ENCODE peak calls at places on chromosomes 11 and 22, in four cellular contexts. F is HCT116, X is GM12878, E is SK-N-SH. U is an unnamed sample.

GRCh38 chr22:47032091-47032943 is 269.9 kb downstream of the TBC1D22A start:
- DNase-seq in F (no peak), X (no peak), E (no peak), U (no peak)

GRCh38 chr11:106821291-106821690 is 197.0 kb downstream of the GUCY1A2 start:
- DNase-seq in F (no peak), X (no peak), E (no peak), U (no peak)

GRCh38 chr11:74948546-74948897 is 369 bp downstream of the XRRA1 start:
- DNase-seq in F (no peak), X (no peak), E (peak; percentile 52), U (peak; percentile 45)

GRCh38 chr11:122895591-122895990 is 13.0 kb downstream of the JHY start:
- DNase-seq in F (no peak), X (no peak), E (no peak), U (no peak)

GRCh38 chr22:39645532-39645931 is 75.0 kb downstream of the CACNA1I start:
- DNase-seq in F (no peak), X (no peak), E (peak; percentile 40), U (no peak)

GRCh38 chr11:14973621-14974020 is 1.5 kb upstream of the CALCA start:
- DNase-seq in F (no peak), X (no peak), E (peak; percentile 65), U (no peak)

GRCh38 chr11:68383976-68384501 is 71.6 kb downstream of the LRP5 start:
- DNase-seq in F (peak; percentile 24), X (no peak), E (peak; percentile 87), U (peak; percentile 83)

GRCh38 chr11:70948855-70949551 is 303.4 kb downstream of the SHANK2 start:
- DNase-seq in F (no peak), X (no peak), E (peak; percentile 36), U (no peak)

GRCh38 chr22:38153821-38154562 is 27.6 kb downstream of the PLA2G6 start:
- DNase-seq in F (no peak), X (no peak), E (no peak), U (peak; percentile 29)

GRCh38 chr11:35486446-35486845 is 39.0 kb downstream of the PAMR1 start:
- DNase-seq in F (peak; percentile 13), X (no peak), E (no peak), U (no peak)

GRCh38 chr11:35486934-35487333 is 38.5 kb downstream of the PAMR1 start:
- DNase-seq in F (no peak), X (no peak), E (no peak), U (no peak)

GRCh38 chr11:35487532-35488078 is 37.8 kb downstream of the PAMR1 start:
- DNase-seq in F (peak; percentile 22), X (no peak), E (peak; percentile 42), U (peak; percentile 64)

GRCh38 chr11:35484435-35484834 is 41.0 kb downstream of the PAMR1 start:
- DNase-seq in F (no peak), X (no peak), E (no peak), U (no peak)

GRCh38 chr11:35485656-35486318 is 39.6 kb downstream of the PAMR1 start:
- DNase-seq in F (peak; percentile 73), X (peak; percentile 7), E (peak; percentile 72), U (peak; percentile 51)
- TF ChIP-seq JUND in F (no peak), X (no peak), E (no peak), U (no peak)

GRCh38 chr11:57224537-57224936 is 12.5 kb downstream of the APLNR start:
- DNase-seq in F (no peak), X (no peak), E (no peak), U (no peak)

GRCh38 chr11:57219021-57219627 is 17.9 kb downstream of the APLNR start:
- DNase-seq in F (no peak), X (no peak), E (no peak), U (no peak)

GRCh38 chr11:57224126-57224525 is 12.9 kb downstream of the APLNR start:
- DNase-seq in F (no peak), X (no peak), E (no peak), U (no peak)

GRCh38 chr11:57222239-57222638 is 14.8 kb downstream of the APLNR start:
- DNase-seq in F (no peak), X (no peak), E (no peak), U (no peak)

GRCh38 chr11:57223601-57224000 is 13.4 kb downstream of the APLNR start:
- DNase-seq in F (no peak), X (no peak), E (no peak), U (no peak)
- TF ChIP-seq JUND in F (no peak), X (no peak), E (no peak), U (no peak)

GRCh38 chr11:79311461-79311860 is 129.4 kb downstream of the TENM4 start:
- DNase-seq in F (no peak), X (no peak), E (no peak), U (no peak)

GRCh38 chr11:79309402-79309801 is 131.4 kb downstream of the TENM4 start:
- DNase-seq in F (no peak), X (no peak), E (no peak), U (no peak)

GRCh38 chr11:79313513-79313912 is 127.3 kb downstream of the TENM4 start:
- DNase-seq in F (no peak), X (no peak), E (no peak), U (no peak)

GRCh38 chr11:79314906-79315689 is 125.7 kb downstream of the TENM4 start:
- DNase-seq in F (no peak), X (no peak), E (no peak), U (peak; percentile 59)

GRCh38 chr11:79312591-79313267 is 128.1 kb downstream of the TENM4 start:
- DNase-seq in F (no peak), X (no peak), E (no peak), U (no peak)
- TF ChIP-seq JUND in F (no peak), X (no peak), E (no peak), U (no peak)

GRCh38 chr11:132093861-132094260 is 723.4 kb downstream of the NTM start:
- DNase-seq in F (no peak), X (peak; percentile 20), E (no peak), U (no peak)
- TF ChIP-seq JUND in F (no peak), X (no peak), E (no peak), U (no peak)

GRCh38 chr11:47156333-47156732 is 20.3 kb downstream of the ARFGAP2 start:
- DNase-seq in F (no peak), X (no peak), E (no peak), U (no peak)
- TF ChIP-seq JUND in F (no peak), X (no peak), E (no peak), U (no peak)

DNA sequence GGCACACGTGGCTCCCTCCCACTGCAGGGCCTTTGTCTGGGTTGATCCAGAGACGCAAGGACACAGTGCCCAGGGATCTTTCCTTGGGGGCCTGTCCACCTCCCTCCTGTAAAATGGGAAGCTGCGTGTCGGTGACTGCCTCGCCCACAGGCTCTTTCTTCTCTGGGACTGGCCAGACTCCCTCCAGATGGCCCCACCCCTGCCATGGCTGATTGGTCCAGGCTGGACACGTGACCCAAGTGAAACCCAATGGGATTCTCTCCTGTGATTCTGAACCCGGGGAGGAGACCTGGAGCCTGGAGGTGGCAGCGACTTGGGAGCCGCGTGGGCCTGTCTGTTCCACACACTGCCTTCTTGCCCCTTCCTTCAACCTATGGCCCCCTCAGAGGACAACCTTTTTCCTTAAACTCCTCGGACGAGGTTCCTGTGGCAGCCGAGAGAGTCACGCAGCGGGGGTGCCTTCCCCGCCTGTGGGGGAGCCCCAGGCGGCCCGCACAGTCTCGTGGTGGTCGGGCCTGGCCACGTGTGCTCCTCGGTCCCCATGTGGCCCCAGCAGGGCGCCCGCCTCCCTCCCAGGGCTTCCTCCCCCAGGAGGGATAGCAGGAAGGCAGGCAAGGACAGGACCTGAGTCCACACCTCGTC is 12.4 kb upstream of the MPPED1 start:
- DNase-seq in F (no peak), X (no peak), E (peak; percentile 34), U (peak; percentile 17)
- TF ChIP-seq JUND in F (no peak), X (no peak), E (no peak), U (no peak)

GRCh38 chr11:61899146-61899841 is 7.9 kb upstream of the FADS3 start:
- DNase-seq in F (peak; percentile 36), X (peak; percentile 40), E (peak; percentile 97), U (peak; percentile 97)
- TF ChIP-seq JUND in F (no peak), X (no peak), E (no peak), U (no peak)

DNA sequence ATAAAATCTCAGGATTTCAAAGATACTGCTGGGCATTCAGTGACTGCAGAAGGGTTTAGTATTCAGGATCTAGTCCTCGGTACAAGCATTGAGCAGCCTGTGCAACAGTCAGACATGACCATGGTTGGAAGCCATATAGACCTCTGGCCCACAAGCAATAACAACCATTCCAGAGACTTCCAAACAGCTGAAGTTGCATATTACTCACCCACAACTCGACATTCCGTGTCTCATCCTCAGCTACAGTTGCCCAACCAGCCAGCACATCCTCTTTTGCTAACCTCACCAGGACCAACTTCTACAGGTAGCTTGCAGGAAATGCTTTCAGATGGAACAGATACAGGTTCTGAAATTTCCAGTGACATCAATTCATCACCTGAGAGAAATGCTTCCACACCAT is 156.8 kb downstream of the C11orf91 start:
- DNase-seq in F (no peak), X (no peak), E (no peak), U (no peak)
- TF ChIP-seq JUND in F (no peak), X (no peak), E (no peak), U (no peak)

GRCh38 chr11:85526564-85526963 is 100.6 kb downstream of the DLG2 start:
- DNase-seq in F (no peak), X (no peak), E (no peak), U (no peak)
- TF ChIP-seq JUND in F (no peak), X (no peak), E (no peak), U (no peak)

DNA sequence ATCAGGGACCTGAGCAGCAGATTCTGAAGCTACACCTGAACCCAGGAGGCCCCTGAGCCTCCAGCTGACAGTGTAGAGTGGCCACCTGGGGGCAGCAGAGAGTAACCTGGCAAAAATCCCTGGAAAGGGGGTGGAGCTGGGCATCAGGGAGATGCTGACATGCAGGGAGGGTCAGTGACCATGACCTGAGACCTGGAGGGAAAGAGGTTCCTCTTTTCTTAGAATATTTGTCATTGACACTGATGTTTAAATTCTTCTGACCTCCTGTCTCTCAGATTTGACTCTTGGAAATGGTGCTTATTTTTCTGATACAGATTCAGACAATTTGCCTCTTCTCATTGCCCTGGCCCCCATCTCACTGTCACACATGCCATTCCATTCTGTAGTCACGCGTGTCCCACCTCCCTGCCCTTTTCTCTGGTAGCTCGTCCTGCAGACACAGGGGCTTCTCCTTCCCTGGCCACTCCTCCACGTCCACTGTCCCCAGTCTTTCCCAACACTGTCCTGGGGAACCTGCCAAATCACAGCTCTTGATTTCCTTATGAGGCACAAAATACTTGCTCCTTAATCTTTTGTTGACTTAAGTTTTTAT is 117.2 kb upstream of the IGLL5 start:
- DNase-seq in F (no peak), X (no peak), E (peak; percentile 66), U (peak; percentile 59)
- TF ChIP-seq JUND in F (no peak), X (no peak), E (no peak), U (no peak)